ENCODE peak calls at places on chromosomes 11 and 22, in ten cellular contexts. J is stimulated activated CD8-positive, alpha-beta memory T cell treated with anti-CD3 and anti-CD28 coated beads, Interleukin-15, amount 100 ng/mL, for 4 hours; T is brain microvascular endothelial cell; E is uterus; W is A172; X is thoracic aorta; C is stimulated activated CD4-positive, alpha-beta T cell treated with anti-CD3 and anti-CD28 coated beads, Interleukin-15, amount 100 ng/mL, for 24 hours; O is HS-27A; Q is Kasumi-1; I is C1 segment of cervical spinal cord. S is an unnamed sample.

GRCh38 chr11:6616596-6617250 is 2.5 kb downstream of the TPP1 start:
- DNase-seq in J (no peak), T (no peak), E (peak), W (no peak), X (no peak), C (no peak), O (no peak), Q (no peak), I (no peak), S (no peak)

GRCh38 chr22:17924076-17924475 is 100.3 kb downstream of the MICAL3 start:
- DNase-seq in J (no peak), T (no peak), E (peak), W (no peak), X (no peak), C (no peak), O (no peak), Q (no peak), I (no peak), S (no peak)

GRCh38 chr11:95150977-95151684 is 61.5 kb downstream of the ENDOD1 start:
- DNase-seq in J (peak), T (peak), E (peak), W (peak), X (peak), C (peak), O (peak), Q (peak), I (peak), S (peak)

GRCh38 chr22:49735411-49736311 is 92.0 kb downstream of the BRD1 start:
- DNase-seq in J (no peak), T (no peak), E (no peak), W (peak), X (no peak), C (peak), O (no peak), Q (no peak), I (no peak), S (no peak)

GRCh38 chr11:42976636-42977217 is 335.1 kb upstream of the API5 start:
- DNase-seq in J (no peak), T (no peak), E (no peak), W (no peak), X (no peak), C (no peak), O (no peak), Q (no peak), I (no peak), S (no peak)

GRCh38 chr11:130882138-130882551 is 34.1 kb downstream of the SNX19 start:
- DNase-seq in J (no peak), T (no peak), E (no peak), W (no peak), X (peak), C (no peak), O (no peak), Q (no peak), I (no peak), S (no peak)

GRCh38 chr11:24574461-24574860 is 77.6 kb downstream of the LUZP2 start:
- DNase-seq in J (no peak), T (no peak), E (no peak), W (no peak), X (no peak), C (no peak), O (no peak), Q (no peak), I (no peak), S (no peak)

GRCh38 chr11:57315491-57315890 is 9.3 kb downstream of the TNKS1BP1 start:
- DNase-seq in J (no peak), T (peak), E (no peak), W (no peak), X (no peak), C (no peak), O (no peak), Q (peak), I (no peak), S (no peak)

GRCh38 chr11:12114487-12115033 is 4.2 kb downstream of the MICAL2 start:
- DNase-seq in J (no peak), T (peak), E (no peak), W (no peak), X (no peak), C (no peak), O (no peak), Q (no peak), I (no peak), S (no peak)

GRCh38 chr22:43823353-43823908 is 11.3 kb upstream of the EFCAB6 start:
- DNase-seq in J (no peak), T (no peak), E (no peak), W (no peak), X (no peak), C (no peak), O (no peak), Q (no peak), I (no peak), S (no peak)

GRCh38 chr22:44180706-44181032 is at the start of gene PARVG:
- DNase-seq in J (no peak), T (no peak), E (no peak), W (no peak), X (no peak), C (peak), O (no peak), Q (no peak), I (no peak), S (no peak)

GRCh38 chr22:20032407-20032991 is 11.6 kb downstream of the TANGO2 start:
- DNase-seq in J (no peak), T (no peak), E (no peak), W (no peak), X (no peak), C (no peak), O (no peak), Q (no peak), I (no peak), S (no peak)

GRCh38 chr22:30565341-30565740 is 9.1 kb downstream of the GAL3ST1 start:
- DNase-seq in J (no peak), T (no peak), E (no peak), W (peak), X (no peak), C (no peak), O (no peak), Q (no peak), I (no peak), S (no peak)

GRCh38 chr11:1120532-1121342 is 37.0 kb upstream of the MUC5AC start:
- DNase-seq in J (no peak), T (no peak), E (no peak), W (no peak), X (no peak), C (no peak), O (no peak), Q (no peak), I (no peak), S (peak)

GRCh38 chr11:130726234-130726559 is 190.1 kb downstream of the SNX19 start:
- DNase-seq in J (no peak), T (peak), E (peak), W (no peak), X (no peak), C (no peak), O (no peak), Q (no peak), I (no peak), S (no peak)

GRCh38 chr22:40368016-40368415 is 2.4 kb upstream of the SGSM3 start:
- DNase-seq in J (no peak), T (no peak), E (no peak), W (no peak), X (no peak), C (no peak), O (no peak), Q (no peak), I (no peak), S (no peak)

GRCh38 chr11:33930317-33931021 is 38.6 kb upstream of the LMO2 start:
- DNase-seq in J (no peak), T (no peak), E (peak), W (peak), X (no peak), C (no peak), O (no peak), Q (peak), I (peak), S (no peak)

GRCh38 chr11:48079602-48080001 is 99.2 kb downstream of the PTPRJ start:
- DNase-seq in J (no peak), T (no peak), E (no peak), W (no peak), X (no peak), C (no peak), O (no peak), Q (no peak), I (no peak), S (no peak)

GRCh38 chr11:2507212-2507901 is 62.5 kb downstream of the KCNQ1 start:
- DNase-seq in J (no peak), T (no peak), E (no peak), W (no peak), X (no peak), C (no peak), O (no peak), Q (no peak), I (no peak), S (no peak)

GRCh38 chr22:39422721-39423120 is 23.1 kb downstream of the TAB1 start:
- DNase-seq in J (no peak), T (no peak), E (no peak), W (no peak), X (no peak), C (no peak), O (no peak), Q (no peak), I (no peak), S (no peak)

GRCh38 chr22:31556627-31557203 is 60.4 kb downstream of the SFI1 start:
- DNase-seq in J (no peak), T (peak), E (no peak), W (peak), X (no peak), C (no peak), O (peak), Q (peak), I (no peak), S (no peak)

GRCh38 chr11:120546312-120547205 is 35.0 kb downstream of the GRIK4 start:
- DNase-seq in J (no peak), T (peak), E (peak), W (peak), X (peak), C (no peak), O (peak), Q (no peak), I (no peak), S (no peak)

GRCh38 chr11:6568191-6568918 is 35.1 kb downstream of the RRP8 start:
- DNase-seq in J (no peak), T (peak), E (no peak), W (peak), X (no peak), C (no peak), O (no peak), Q (no peak), I (no peak), S (peak)

GRCh38 chr22:46761539-46762237 is 762 bp upstream of the TBC1D22A start:
- DNase-seq in J (no peak), T (no peak), E (no peak), W (no peak), X (no peak), C (no peak), O (no peak), Q (no peak), I (no peak), S (no peak)

GRCh38 chr11:76318744-76319384 is 62.1 kb downstream of the THAP12 start:
- DNase-seq in J (peak), T (peak), E (peak), W (peak), X (peak), C (peak), O (peak), Q (peak), I (peak), S (peak)

GRCh38 chr22:30947821-30948454 is 20.6 kb downstream of the MORC2 start:
- DNase-seq in J (no peak), T (peak), E (no peak), W (peak), X (no peak), C (no peak), O (no peak), Q (peak), I (peak), S (no peak)

GRCh38 chr11:43507171-43507570 is 148.5 kb downstream of the TTC17 start:
- DNase-seq in J (no peak), T (no peak), E (no peak), W (no peak), X (no peak), C (no peak), O (no peak), Q (no peak), I (no peak), S (no peak)

GRCh38 chr11:126149759-126150236 is 61.7 kb downstream of the RPUSD4 start:
- DNase-seq in J (no peak), T (no peak), E (peak), W (no peak), X (no peak), C (no peak), O (no peak), Q (peak), I (no peak), S (no peak)

GRCh38 chr11:66022401-66023185 is 3.7 kb downstream of the CATSPER1 start:
- DNase-seq in J (peak), T (peak), E (peak), W (no peak), X (no peak), C (peak), O (no peak), Q (peak), I (peak), S (no peak)

GRCh38 chr22:45805413-45805812 is 133.8 kb downstream of the ATXN10 start:
- DNase-seq in J (no peak), T (peak), E (no peak), W (peak), X (no peak), C (no peak), O (no peak), Q (no peak), I (no peak), S (no peak)

GRCh38 chr11:73999581-74000306 is 9.1 kb downstream of the UCP3 start:
- DNase-seq in J (no peak), T (no peak), E (no peak), W (no peak), X (no peak), C (no peak), O (no peak), Q (no peak), I (no peak), S (peak)

GRCh38 chr11:68045900-68046299 is 7.1 kb downstream of the TCIRG1 start:
- DNase-seq in J (no peak), T (no peak), E (no peak), W (no peak), X (no peak), C (no peak), O (no peak), Q (no peak), I (no peak), S (peak)

GRCh38 chr11:3011891-3012885 is 20.1 kb upstream of the NAP1L4 start:
- DNase-seq in J (no peak), T (no peak), E (no peak), W (no peak), X (no peak), C (no peak), O (no peak), Q (no peak), I (no peak), S (no peak)

GRCh38 chr22:20940178-20940790 is 23.1 kb downstream of the CRKL start:
- DNase-seq in J (no peak), T (no peak), E (no peak), W (no peak), X (no peak), C (no peak), O (no peak), Q (no peak), I (no peak), S (no peak)

S was measured in suprapubic skin.